ENCODE peak calls at places on chromosomes 7 and 10, in four cellular contexts. X is mesenchymal stem cell; A is aorta; O is naive thymus-derived CD4-positive, alpha-beta T cell. F is an unnamed sample. For H3K9me3, the result is how much of the 10 kb centered on the place peaks cover.

GRCh38 chr10:7301039-7301768 is 109.6 kb downstream of the SFMBT2 start:
- DNase-seq in X (no peak), A (no peak), O (no peak), F (peak)

GRCh38 chr7:20185988-20186387 is 31.2 kb downstream of the MACC1 start:
- DNase-seq in X (no peak), A (no peak), O (no peak), F (no peak)

GRCh38 chr10:133246236-133246626 is 8.6 kb downstream of the VENTX start:
- DNase-seq in X (no peak), A (no peak), O (no peak), F (no peak)

GRCh38 chr10:88835095-88835909 is 16.3 kb downstream of the ANKRD22 start:
- DNase-seq in X (peak), A (peak), O (peak), F (peak)

GRCh38 chr10:61337741-61338140 is 115.4 kb downstream of the TMEM26 start:
- DNase-seq in X (no peak), A (no peak), O (no peak), F (no peak)

GRCh38 chr7:36044096-36044892 is 108.8 kb upstream of the EEPD1 start:
- DNase-seq in X (no peak), A (no peak), O (no peak), F (no peak)

GRCh38 chr7:80790877-80791276 is 128.0 kb downstream of the SEMA3C start:
- DNase-seq in X (no peak), A (no peak), O (no peak), F (no peak)

GRCh38 chr10:21740989-21741388 is 207.0 kb downstream of the MLLT10 start:
- DNase-seq in X (no peak), A (no peak), O (peak), F (no peak)

GRCh38 chr7:11192506-11192905 is 218.8 kb downstream of the PHF14 start:
- DNase-seq in X (peak), A (no peak), O (no peak), F (no peak)

GRCh38 chr7:24786306-24786705 is 29.0 kb upstream of the GSDME start:
- DNase-seq in X (no peak), A (no peak), O (no peak), F (no peak)

GRCh38 chr7:104652865-104653264 is 324.5 kb downstream of the LHFPL3 start:
- DNase-seq in X (no peak), A (no peak), O (no peak), F (no peak)

GRCh38 chr7:157844141-157844540 is 507.3 kb downstream of the DNAJB6 start:
- DNase-seq in X (no peak), A (no peak), O (no peak), F (no peak)

GRCh38 chr10:107165007-107165406 is 501 bp upstream of the SORCS1 start:
- DNase-seq in X (no peak), A (no peak), O (no peak), F (peak)

GRCh38 chr10:12073526-12073925 is 4.8 kb downstream of the DHTKD1 start:
- DNase-seq in X (no peak), A (no peak), O (no peak), F (no peak)

GRCh38 chr10:69730251-69731156 is 71.2 kb upstream of the COL13A1 start:
- DNase-seq in X (peak), A (peak), O (no peak), F (no peak)

GRCh38 chr7:112370436-112370835 is 79.8 kb upstream of the IFRD1 start:
- DNase-seq in X (no peak), A (no peak), O (no peak), F (no peak)

GRCh38 chr10:112716924-112717348 is 233.1 kb upstream of the TCF7L2 start:
- DNase-seq in X (peak), A (peak), O (no peak), F (no peak)

GRCh38 chr10:132571565-132572544 is 34.3 kb downstream of the INPP5A start:
- DNase-seq in X (peak), A (peak), O (no peak), F (peak)

GRCh38 chr7:108104324-108104723 is 25.8 kb downstream of the LAMB4 start:
- DNase-seq in X (peak), A (no peak), O (no peak), F (no peak)

GRCh38 chr7:81185072-81185471 is 266.2 kb upstream of the SEMA3C start:
- DNase-seq in X (no peak), A (no peak), O (no peak), F (no peak)

DNA sequence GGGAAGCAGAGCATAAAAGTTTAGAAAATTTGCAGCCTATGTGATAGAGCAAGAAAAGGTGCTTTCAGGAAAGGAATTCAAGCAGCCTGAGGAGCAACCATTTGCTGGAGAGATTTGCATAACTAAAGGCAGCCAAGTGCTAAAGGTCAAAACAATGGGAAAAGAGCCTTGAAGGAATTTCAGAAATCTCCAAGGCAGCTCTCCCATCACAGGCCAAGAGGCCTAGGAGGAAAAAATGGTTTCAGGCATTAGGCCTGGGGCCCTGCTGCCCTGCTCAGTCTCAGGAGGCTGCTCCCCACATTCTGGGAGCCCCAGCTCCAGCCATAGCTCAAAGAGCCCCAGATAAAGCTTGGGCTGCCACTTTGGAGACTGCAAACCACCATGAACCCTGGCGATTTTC is 95.9 kb upstream of the UNC5B start:
- DNase-seq in X (no peak), A (no peak), O (no peak), F (no peak)
- H3K9me3 ChIP-seq in X (under half), A (under half), O (under half), F (under half)

DNA sequence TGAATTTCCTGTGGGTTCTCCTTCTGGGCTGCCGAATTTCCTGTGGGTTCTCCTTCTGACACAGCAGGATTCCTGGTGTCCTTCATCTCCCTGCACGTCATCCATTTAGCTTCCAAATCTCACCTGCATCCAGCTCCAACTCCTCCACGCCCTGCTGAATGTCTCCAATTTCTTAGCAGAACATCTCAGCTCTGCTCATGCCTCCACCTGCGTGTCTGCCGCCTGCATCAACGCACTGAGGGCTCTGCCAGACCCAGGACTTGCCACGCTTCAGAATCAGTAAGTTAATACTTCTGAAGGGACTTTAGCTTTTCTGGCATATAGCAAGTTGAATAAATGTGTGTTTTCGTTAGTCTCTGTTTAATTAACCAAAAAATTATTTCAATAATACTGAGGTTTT is 31.1 kb upstream of the VIPR2 start:
- DNase-seq in X (no peak), A (no peak), O (no peak), F (no peak)
- H3K9me3 ChIP-seq in X (under half), A (under half), O (under half), F (under half)

GRCh38 chr7:8082762-8083161 is 114.2 kb downstream of the GLCCI1 start:
- DNase-seq in X (no peak), A (no peak), O (no peak), F (no peak)

DNA sequence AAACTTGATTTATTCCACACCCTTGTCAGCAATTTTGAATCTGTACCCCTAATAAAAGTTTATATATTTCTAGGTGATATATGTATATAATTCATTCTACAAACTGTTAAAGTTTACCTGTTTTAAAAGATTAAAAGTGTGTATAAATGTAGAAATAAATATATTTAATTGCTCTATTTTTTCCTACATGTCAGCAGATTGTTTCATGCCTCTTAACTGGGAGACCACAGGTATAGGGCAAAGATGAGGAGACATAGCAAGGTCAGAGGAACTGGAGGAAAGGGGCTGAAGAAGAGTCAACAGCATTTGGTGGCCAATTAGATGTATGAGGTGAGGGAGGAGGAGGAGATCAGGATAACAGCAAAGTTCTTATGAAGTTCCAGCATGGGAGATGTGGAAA is 109.8 kb downstream of the GLCCI1 start:
- DNase-seq in X (no peak), A (no peak), O (no peak), F (no peak)
- H3K9me3 ChIP-seq in X (under half), A (under half), O (under half), F (under half)

GRCh38 chr10:2464476-2464875 is 602.9 kb upstream of the PFKP start:
- DNase-seq in X (no peak), A (no peak), O (no peak), F (no peak)

GRCh38 chr10:2460846-2461245 is 606.5 kb upstream of the PFKP start:
- DNase-seq in X (peak), A (no peak), O (no peak), F (no peak)

DNA sequence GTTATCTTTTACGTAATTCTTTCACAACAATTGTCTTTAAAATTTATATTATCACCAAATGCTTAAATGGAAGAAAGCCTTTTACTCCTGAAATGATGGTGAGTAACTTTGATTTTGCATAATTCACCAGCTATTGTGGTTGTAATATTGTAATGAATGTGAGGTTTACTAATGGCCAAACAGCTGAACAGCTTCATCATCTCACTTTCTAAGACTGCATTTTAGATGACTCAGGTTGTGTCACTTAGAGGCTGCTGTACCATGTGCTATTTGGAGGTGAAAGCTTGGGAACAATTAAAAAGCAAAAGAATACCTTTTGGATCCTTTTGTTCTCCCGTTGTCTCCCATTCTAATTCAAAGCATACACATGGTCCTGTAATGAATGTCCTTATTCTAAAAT is 604.0 kb upstream of the PFKP start:
- DNase-seq in X (peak), A (no peak), O (no peak), F (no peak)
- H3K9me3 ChIP-seq in X (under half), A (under half), O (under half), F (under half)

DNA sequence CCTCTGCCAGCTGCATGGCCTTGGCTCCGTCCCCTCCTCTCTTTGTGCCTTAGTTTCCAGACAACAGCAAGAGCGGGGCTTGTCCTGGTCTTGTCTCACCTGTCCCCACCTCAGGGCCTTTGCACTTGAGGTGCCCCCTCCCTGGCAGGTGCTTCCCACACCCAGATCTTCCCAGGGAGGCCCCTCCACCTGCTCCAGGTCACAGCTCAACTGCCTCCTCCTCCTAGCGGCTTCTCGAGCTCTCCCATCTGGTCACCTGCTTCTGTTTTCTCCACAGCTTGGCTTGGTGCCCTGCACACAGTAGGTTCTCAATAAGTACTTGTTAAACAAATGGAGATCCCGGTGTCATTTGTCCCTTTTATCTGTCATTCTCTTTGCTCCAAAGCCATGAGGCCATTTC is 64.3 kb upstream of the ZNF716 start:
- DNase-seq in X (no peak), A (no peak), O (no peak), F (no peak)
- H3K9me3 ChIP-seq in X (under half), A (under half), O (under half), F (under half)

F was measured in A673.